ENCODE peak calls at places on chromosomes 7 and 10, in four cellular contexts. One of them, this sample, is unnamed.

GRCh38 chr10:133185916-133186315 is 25.9 kb downstream of the KNDC1 start:
- DNase-seq in WERI-Rb-1: no peak
- DNase-seq in left ventricle myocardium inferior: no peak
- DNase-seq in astrocyte: no peak
- DNase-seq in this sample: no peak

GRCh38 chr7:2860627-2861133 is 16.6 kb upstream of the GNA12 start:
- DNase-seq in WERI-Rb-1: no peak
- DNase-seq in left ventricle myocardium inferior: no peak
- DNase-seq in astrocyte: peak; percentile 41
- DNase-seq in this sample: no peak

GRCh38 chr10:101014966-101015581 is 15.5 kb downstream of the LZTS2 start:
- DNase-seq in WERI-Rb-1: no peak
- DNase-seq in left ventricle myocardium inferior: no peak
- DNase-seq in astrocyte: peak; percentile 86
- DNase-seq in this sample: peak; percentile 89

GRCh38 chr7:155843426-155844018 is 31.3 kb upstream of the SHH start:
- DNase-seq in WERI-Rb-1: no peak
- DNase-seq in left ventricle myocardium inferior: no peak
- DNase-seq in astrocyte: no peak
- DNase-seq in this sample: no peak

GRCh38 chr10:131733596-131733995 is 167.2 kb upstream of the PPP2R2D start:
- DNase-seq in WERI-Rb-1: no peak
- DNase-seq in left ventricle myocardium inferior: no peak
- DNase-seq in astrocyte: no peak
- DNase-seq in this sample: no peak

GRCh38 chr10:104300736-104301292 is 31.8 kb downstream of the GSTO2 start:
- DNase-seq in WERI-Rb-1: peak; percentile 96
- DNase-seq in left ventricle myocardium inferior: peak; percentile 75
- DNase-seq in astrocyte: peak; percentile 99
- DNase-seq in this sample: peak; percentile 89

GRCh38 chr7:158988302-158988862 is 132.0 kb downstream of the DYNC2I1 start:
- DNase-seq in WERI-Rb-1: no peak
- DNase-seq in left ventricle myocardium inferior: no peak
- DNase-seq in astrocyte: no peak
- DNase-seq in this sample: no peak

GRCh38 chr7:54242776-54243175 is 299.4 kb upstream of the VSTM2A start:
- DNase-seq in WERI-Rb-1: no peak
- DNase-seq in left ventricle myocardium inferior: no peak
- DNase-seq in astrocyte: no peak
- DNase-seq in this sample: peak; percentile 22

GRCh38 chr7:157024716-157025115 is 14.3 kb upstream of the MNX1 start:
- DNase-seq in WERI-Rb-1: no peak
- DNase-seq in left ventricle myocardium inferior: no peak
- DNase-seq in astrocyte: no peak
- DNase-seq in this sample: no peak

GRCh38 chr7:120272896-120273475 is at the start of gene KCND2:
- DNase-seq in WERI-Rb-1: peak; percentile 39
- DNase-seq in left ventricle myocardium inferior: peak; percentile 13
- DNase-seq in astrocyte: no peak
- DNase-seq in this sample: no peak

GRCh38 chr7:114916261-114916892 is 5.5 kb upstream of the MDFIC start:
- DNase-seq in WERI-Rb-1: no peak
- DNase-seq in left ventricle myocardium inferior: no peak
- DNase-seq in astrocyte: no peak
- DNase-seq in this sample: no peak

GRCh38 chr10:102726274-102726673 is 11.8 kb downstream of the SFXN2 start:
- DNase-seq in WERI-Rb-1: no peak
- DNase-seq in left ventricle myocardium inferior: no peak
- DNase-seq in astrocyte: no peak
- DNase-seq in this sample: no peak

GRCh38 chr7:146736446-146737190 is 620.0 kb downstream of the CNTNAP2 start:
- DNase-seq in WERI-Rb-1: no peak
- DNase-seq in left ventricle myocardium inferior: no peak
- DNase-seq in astrocyte: no peak
- DNase-seq in this sample: peak; percentile 2

GRCh38 chr10:86311900-86312299 is 54.7 kb downstream of the GRID1 start:
- DNase-seq in WERI-Rb-1: no peak
- DNase-seq in left ventricle myocardium inferior: no peak
- DNase-seq in astrocyte: no peak
- DNase-seq in this sample: no peak

GRCh38 chr10:129513312-129513711 is 46.3 kb downstream of the MGMT start:
- DNase-seq in WERI-Rb-1: no peak
- DNase-seq in left ventricle myocardium inferior: no peak
- DNase-seq in astrocyte: no peak
- DNase-seq in this sample: no peak

GRCh38 chr10:58140706-58141347 is 126.9 kb downstream of the IPMK start:
- DNase-seq in WERI-Rb-1: peak; percentile 56
- DNase-seq in left ventricle myocardium inferior: no peak
- DNase-seq in astrocyte: no peak
- DNase-seq in this sample: no peak

GRCh38 chr7:7131273-7131672 is 51.1 kb upstream of the C1GALT1 start:
- DNase-seq in WERI-Rb-1: no peak
- DNase-seq in left ventricle myocardium inferior: no peak
- DNase-seq in astrocyte: no peak
- DNase-seq in this sample: no peak

GRCh38 chr7:120554960-120555571 is 282.1 kb downstream of the KCND2 start:
- DNase-seq in WERI-Rb-1: peak; percentile 60
- DNase-seq in left ventricle myocardium inferior: no peak
- DNase-seq in astrocyte: peak; percentile 29
- DNase-seq in this sample: peak; percentile 73

GRCh38 chr7:141452911-141453310 is 98.3 kb upstream of the AGK start:
- DNase-seq in WERI-Rb-1: no peak
- DNase-seq in left ventricle myocardium inferior: no peak
- DNase-seq in astrocyte: no peak
- DNase-seq in this sample: no peak

GRCh38 chr7:106504620-106505019 is 156.3 kb downstream of the CCDC71L start:
- DNase-seq in WERI-Rb-1: no peak
- DNase-seq in left ventricle myocardium inferior: no peak
- DNase-seq in astrocyte: peak; percentile 37
- DNase-seq in this sample: no peak

GRCh38 chr7:92898798-92899197 is 62.4 kb upstream of the CDK6 start:
- DNase-seq in WERI-Rb-1: no peak
- DNase-seq in left ventricle myocardium inferior: no peak
- DNase-seq in astrocyte: no peak
- DNase-seq in this sample: no peak

GRCh38 chr7:71414490-71414889 is 282.5 kb downstream of the GALNT17 start:
- DNase-seq in WERI-Rb-1: no peak
- DNase-seq in left ventricle myocardium inferior: peak; percentile 78
- DNase-seq in astrocyte: no peak
- DNase-seq in this sample: no peak

GRCh38 chr7:115888981-115889668 is 141.4 kb downstream of the TFEC start:
- DNase-seq in WERI-Rb-1: no peak
- DNase-seq in left ventricle myocardium inferior: no peak
- DNase-seq in astrocyte: no peak
- DNase-seq in this sample: no peak

GRCh38 chr10:63703740-63704345 is 182.6 kb downstream of the REEP3 start:
- DNase-seq in WERI-Rb-1: no peak
- DNase-seq in left ventricle myocardium inferior: no peak
- DNase-seq in astrocyte: no peak
- DNase-seq in this sample: no peak

GRCh38 chr7:78020874-78021249 is 222.3 kb downstream of the PHTF2 start:
- DNase-seq in WERI-Rb-1: no peak
- DNase-seq in left ventricle myocardium inferior: no peak
- DNase-seq in astrocyte: no peak
- DNase-seq in this sample: no peak

GRCh38 chr7:142024547-142024946 is 28.9 kb downstream of the MGAM start:
- DNase-seq in WERI-Rb-1: no peak
- DNase-seq in left ventricle myocardium inferior: no peak
- DNase-seq in astrocyte: peak; percentile 39
- DNase-seq in this sample: peak; percentile 93

GRCh38 chr7:69105092-69105491 is 493.2 kb upstream of the AUTS2 start:
- DNase-seq in WERI-Rb-1: no peak
- DNase-seq in left ventricle myocardium inferior: no peak
- DNase-seq in astrocyte: peak; percentile 43
- DNase-seq in this sample: peak; percentile 70

GRCh38 chr7:128056901-128057300 is 25.7 kb upstream of the LRRC4 start:
- DNase-seq in WERI-Rb-1: no peak
- DNase-seq in left ventricle myocardium inferior: no peak
- DNase-seq in astrocyte: peak; percentile 94
- DNase-seq in this sample: peak; percentile 10

GRCh38 chr10:94194256-94194655 is 168.5 kb downstream of the NOC3L start:
- DNase-seq in WERI-Rb-1: no peak
- DNase-seq in left ventricle myocardium inferior: no peak
- DNase-seq in astrocyte: peak; percentile 76
- DNase-seq in this sample: peak; percentile 82

GRCh38 chr7:102407910-102408309 is 11.7 kb downstream of the PRKRIP1 start:
- DNase-seq in WERI-Rb-1: no peak
- DNase-seq in left ventricle myocardium inferior: no peak
- DNase-seq in astrocyte: no peak
- DNase-seq in this sample: no peak
- TF ChIP-seq CTCF in WERI-Rb-1: no peak
- TF ChIP-seq CTCF in left ventricle myocardium inferior: no peak
- TF ChIP-seq CTCF in astrocyte: no peak
- TF ChIP-seq CTCF in this sample: no peak

DNA sequence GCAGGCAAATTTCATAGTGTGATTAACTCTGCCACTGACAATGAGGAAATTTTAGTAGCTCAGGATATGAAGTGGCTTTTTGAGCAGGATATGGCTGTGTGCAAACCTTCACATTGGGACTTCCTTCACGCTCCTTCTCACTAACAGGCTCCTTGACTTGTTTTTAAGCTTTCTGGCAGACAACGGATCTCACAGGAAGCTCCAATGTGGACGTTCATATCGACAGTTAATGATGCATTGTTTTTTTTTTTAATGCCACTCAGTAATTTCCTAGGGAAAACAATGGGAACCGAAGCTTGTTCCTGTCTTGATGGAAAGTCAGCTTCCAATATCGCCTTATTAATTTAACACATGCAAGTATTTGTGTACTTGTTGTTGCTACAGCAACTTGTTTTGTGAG is 84.8 kb downstream of the NRP1 start:
- DNase-seq in WERI-Rb-1: no peak
- DNase-seq in left ventricle myocardium inferior: no peak
- DNase-seq in astrocyte: no peak
- DNase-seq in this sample: no peak
- H3K4me3 ChIP-seq in WERI-Rb-1: no peak overlapping the region
- H3K4me3 ChIP-seq in left ventricle myocardium inferior: no peak overlapping the region
- H3K4me3 ChIP-seq in astrocyte: no peak overlapping the region
- H3K4me3 ChIP-seq in this sample: no peak overlapping the region

DNA sequence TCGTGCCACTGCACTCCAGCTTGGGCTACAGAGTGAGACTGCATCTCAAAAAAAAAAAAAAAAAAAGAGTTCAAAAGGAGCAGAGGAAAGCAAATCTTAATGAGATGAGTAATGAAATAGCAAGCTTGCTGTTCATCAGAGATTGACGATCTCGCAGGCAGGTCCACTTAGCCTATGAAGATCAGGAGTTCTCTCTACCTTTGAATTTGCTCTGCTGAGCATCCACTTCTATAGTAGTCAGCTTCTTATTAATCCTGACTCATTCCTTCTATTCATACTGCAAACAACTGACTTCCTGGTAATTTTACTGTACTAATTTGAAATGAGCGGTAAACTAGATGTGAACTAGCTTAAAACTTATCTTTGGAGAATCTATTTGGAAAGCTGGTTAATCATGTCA is 1014.6 kb downstream of the GATA3 start:
- DNase-seq in WERI-Rb-1: no peak
- DNase-seq in left ventricle myocardium inferior: no peak
- DNase-seq in astrocyte: peak; percentile 50
- DNase-seq in this sample: peak; percentile 96
- TF ChIP-seq CTCF in WERI-Rb-1: no peak
- TF ChIP-seq CTCF in left ventricle myocardium inferior: no peak
- TF ChIP-seq CTCF in astrocyte: no peak
- TF ChIP-seq CTCF in this sample: no peak

GRCh38 chr7:35537067-35538023 is 157.6 kb downstream of the HERPUD2 start:
- DNase-seq in WERI-Rb-1: peak; percentile 77
- DNase-seq in left ventricle myocardium inferior: peak; percentile 81
- DNase-seq in astrocyte: peak; percentile 33
- DNase-seq in this sample: peak; percentile 68
- H3K4me3 ChIP-seq in WERI-Rb-1: peak overlapping the region; percentile 32
- H3K4me3 ChIP-seq in left ventricle myocardium inferior: peak overlapping the region; percentile 64
- H3K4me3 ChIP-seq in astrocyte: peak overlapping the region; percentile 49
- H3K4me3 ChIP-seq in this sample: no peak overlapping the region

GRCh38 chr10:121753726-121754476 is 155.7 kb upstream of the FGFR2 start:
- DNase-seq in WERI-Rb-1: no peak
- DNase-seq in left ventricle myocardium inferior: no peak
- DNase-seq in astrocyte: peak; percentile 82
- DNase-seq in this sample: peak; percentile 92
- TF ChIP-seq CTCF in WERI-Rb-1: peak; percentile 20
- TF ChIP-seq CTCF in left ventricle myocardium inferior: peak; percentile 24
- TF ChIP-seq CTCF in astrocyte: peak; percentile 35
- TF ChIP-seq CTCF in this sample: peak; percentile 35

GRCh38 chr7:11436773-11437524 is 395.0 kb downstream of the THSD7A start:
- DNase-seq in WERI-Rb-1: no peak
- DNase-seq in left ventricle myocardium inferior: no peak
- DNase-seq in astrocyte: no peak
- DNase-seq in this sample: no peak
- H3K4me3 ChIP-seq in WERI-Rb-1: no peak overlapping the region
- H3K4me3 ChIP-seq in left ventricle myocardium inferior: no peak overlapping the region
- H3K4me3 ChIP-seq in astrocyte: no peak overlapping the region
- H3K4me3 ChIP-seq in this sample: no peak overlapping the region

This sample was measured in epithelial cell of esophagus.